ENCODE peak calls at places on chromosomes 7 and 10, in ten cellular contexts. One of them, this sample, is unnamed.

GRCh38 chr10:125212150-125212809 is 51.9 kb upstream of the CTBP2 start:
- DNase-seq in GM12878: no peak
- DNase-seq in endothelial cell of umbilical vein: no peak
- DNase-seq in T-helper 9 cell: no peak
- DNase-seq in uterus: no peak
- DNase-seq in SW480: no peak
- DNase-seq in GM10248: no peak
- DNase-seq in activated T-cell treated with anti-CD3 and anti-CD28 coated beads, Interleukin-2, amount 50 U/mL, for 72 hours: no peak
- DNase-seq in progenitor cell of endocrine pancreas: no peak
- DNase-seq in left ventricle myocardium inferior: no peak
- DNase-seq in this sample: no peak

GRCh38 chr10:21526952-21527633 is 1.6 kb upstream of the SKIDA1 start:
- DNase-seq in SW480: peak
- DNase-seq in endothelial cell of umbilical vein: peak
- DNase-seq in T-helper 9 cell: peak
- DNase-seq in left ventricle myocardium inferior: peak
- DNase-seq in GM12878: no peak
- DNase-seq in GM10248: peak
- DNase-seq in uterus: peak
- DNase-seq in activated T-cell treated with anti-CD3 and anti-CD28 coated beads, Interleukin-2, amount 50 U/mL, for 72 hours: peak
- DNase-seq in progenitor cell of endocrine pancreas: peak
- DNase-seq in this sample: peak

GRCh38 chr7:95493247-95493646 is 7.5 kb downstream of the ASB4 start:
- DNase-seq in progenitor cell of endocrine pancreas: no peak
- DNase-seq in GM12878: no peak
- DNase-seq in activated T-cell treated with anti-CD3 and anti-CD28 coated beads, Interleukin-2, amount 50 U/mL, for 72 hours: no peak
- DNase-seq in GM10248: no peak
- DNase-seq in uterus: no peak
- DNase-seq in left ventricle myocardium inferior: no peak
- DNase-seq in endothelial cell of umbilical vein: no peak
- DNase-seq in T-helper 9 cell: no peak
- DNase-seq in SW480: no peak
- DNase-seq in this sample: no peak

GRCh38 chr10:95564291-95564690 is 3.1 kb upstream of the SORBS1 start:
- DNase-seq in T-helper 9 cell: no peak
- DNase-seq in endothelial cell of umbilical vein: no peak
- DNase-seq in uterus: no peak
- DNase-seq in progenitor cell of endocrine pancreas: no peak
- DNase-seq in left ventricle myocardium inferior: no peak
- DNase-seq in GM12878: no peak
- DNase-seq in GM10248: no peak
- DNase-seq in SW480: no peak
- DNase-seq in activated T-cell treated with anti-CD3 and anti-CD28 coated beads, Interleukin-2, amount 50 U/mL, for 72 hours: no peak
- DNase-seq in this sample: no peak

GRCh38 chr10:61795147-61795546 is 106.4 kb upstream of the ARID5B start:
- DNase-seq in endothelial cell of umbilical vein: no peak
- DNase-seq in progenitor cell of endocrine pancreas: no peak
- DNase-seq in T-helper 9 cell: no peak
- DNase-seq in GM10248: no peak
- DNase-seq in left ventricle myocardium inferior: no peak
- DNase-seq in activated T-cell treated with anti-CD3 and anti-CD28 coated beads, Interleukin-2, amount 50 U/mL, for 72 hours: no peak
- DNase-seq in uterus: no peak
- DNase-seq in GM12878: no peak
- DNase-seq in SW480: no peak
- DNase-seq in this sample: no peak

GRCh38 chr7:8205572-8205971 is 56.4 kb downstream of the ICA1 start:
- DNase-seq in GM10248: no peak
- DNase-seq in endothelial cell of umbilical vein: no peak
- DNase-seq in SW480: no peak
- DNase-seq in T-helper 9 cell: no peak
- DNase-seq in left ventricle myocardium inferior: no peak
- DNase-seq in activated T-cell treated with anti-CD3 and anti-CD28 coated beads, Interleukin-2, amount 50 U/mL, for 72 hours: no peak
- DNase-seq in GM12878: no peak
- DNase-seq in uterus: no peak
- DNase-seq in progenitor cell of endocrine pancreas: no peak
- DNase-seq in this sample: no peak

GRCh38 chr7:25391295-25391861 is 163.1 kb upstream of the NPVF start:
- DNase-seq in left ventricle myocardium inferior: no peak
- DNase-seq in GM10248: no peak
- DNase-seq in endothelial cell of umbilical vein: peak
- DNase-seq in GM12878: no peak
- DNase-seq in progenitor cell of endocrine pancreas: no peak
- DNase-seq in T-helper 9 cell: no peak
- DNase-seq in SW480: peak
- DNase-seq in uterus: no peak
- DNase-seq in activated T-cell treated with anti-CD3 and anti-CD28 coated beads, Interleukin-2, amount 50 U/mL, for 72 hours: no peak
- DNase-seq in this sample: no peak

GRCh38 chr7:33946094-33946699 is 40.9 kb downstream of the BMPER start:
- DNase-seq in progenitor cell of endocrine pancreas: no peak
- DNase-seq in T-helper 9 cell: no peak
- DNase-seq in activated T-cell treated with anti-CD3 and anti-CD28 coated beads, Interleukin-2, amount 50 U/mL, for 72 hours: no peak
- DNase-seq in GM12878: no peak
- DNase-seq in left ventricle myocardium inferior: no peak
- DNase-seq in endothelial cell of umbilical vein: no peak
- DNase-seq in uterus: no peak
- DNase-seq in GM10248: no peak
- DNase-seq in SW480: no peak
- DNase-seq in this sample: no peak

GRCh38 chr7:105906690-105907089 is 30.3 kb upstream of the ATXN7L1 start:
- DNase-seq in SW480: no peak
- DNase-seq in endothelial cell of umbilical vein: no peak
- DNase-seq in activated T-cell treated with anti-CD3 and anti-CD28 coated beads, Interleukin-2, amount 50 U/mL, for 72 hours: no peak
- DNase-seq in left ventricle myocardium inferior: peak
- DNase-seq in GM12878: no peak
- DNase-seq in GM10248: no peak
- DNase-seq in T-helper 9 cell: no peak
- DNase-seq in uterus: peak
- DNase-seq in progenitor cell of endocrine pancreas: no peak
- DNase-seq in this sample: no peak

GRCh38 chr7:116495737-116496136 is 3.8 kb upstream of the CAV2 start:
- DNase-seq in endothelial cell of umbilical vein: no peak
- DNase-seq in SW480: no peak
- DNase-seq in progenitor cell of endocrine pancreas: no peak
- DNase-seq in uterus: no peak
- DNase-seq in left ventricle myocardium inferior: no peak
- DNase-seq in GM12878: no peak
- DNase-seq in GM10248: no peak
- DNase-seq in T-helper 9 cell: no peak
- DNase-seq in activated T-cell treated with anti-CD3 and anti-CD28 coated beads, Interleukin-2, amount 50 U/mL, for 72 hours: no peak
- DNase-seq in this sample: no peak

GRCh38 chr7:90764848-90765570 is 168.9 kb downstream of the CDK14 start:
- DNase-seq in GM12878: no peak
- DNase-seq in T-helper 9 cell: no peak
- DNase-seq in endothelial cell of umbilical vein: no peak
- DNase-seq in uterus: no peak
- DNase-seq in activated T-cell treated with anti-CD3 and anti-CD28 coated beads, Interleukin-2, amount 50 U/mL, for 72 hours: no peak
- DNase-seq in left ventricle myocardium inferior: no peak
- DNase-seq in GM10248: no peak
- DNase-seq in SW480: no peak
- DNase-seq in progenitor cell of endocrine pancreas: no peak
- DNase-seq in this sample: no peak

GRCh38 chr10:132066812-132067211 is 1.1 kb downstream of the JAKMIP3 start:
- DNase-seq in activated T-cell treated with anti-CD3 and anti-CD28 coated beads, Interleukin-2, amount 50 U/mL, for 72 hours: no peak
- DNase-seq in GM12878: no peak
- DNase-seq in GM10248: no peak
- DNase-seq in progenitor cell of endocrine pancreas: no peak
- DNase-seq in SW480: no peak
- DNase-seq in endothelial cell of umbilical vein: no peak
- DNase-seq in left ventricle myocardium inferior: no peak
- DNase-seq in uterus: no peak
- DNase-seq in T-helper 9 cell: no peak
- DNase-seq in this sample: no peak

GRCh38 chr7:116353614-116354013 is 143.3 kb downstream of the TES start:
- DNase-seq in GM10248: no peak
- DNase-seq in activated T-cell treated with anti-CD3 and anti-CD28 coated beads, Interleukin-2, amount 50 U/mL, for 72 hours: no peak
- DNase-seq in T-helper 9 cell: no peak
- DNase-seq in left ventricle myocardium inferior: peak
- DNase-seq in uterus: peak
- DNase-seq in GM12878: no peak
- DNase-seq in SW480: no peak
- DNase-seq in progenitor cell of endocrine pancreas: no peak
- DNase-seq in endothelial cell of umbilical vein: no peak
- DNase-seq in this sample: peak

GRCh38 chr10:100889546-100889945 is 23.2 kb upstream of the SLF2 start:
- DNase-seq in endothelial cell of umbilical vein: no peak
- DNase-seq in uterus: no peak
- DNase-seq in activated T-cell treated with anti-CD3 and anti-CD28 coated beads, Interleukin-2, amount 50 U/mL, for 72 hours: no peak
- DNase-seq in left ventricle myocardium inferior: no peak
- DNase-seq in GM12878: no peak
- DNase-seq in GM10248: no peak
- DNase-seq in SW480: no peak
- DNase-seq in T-helper 9 cell: no peak
- DNase-seq in progenitor cell of endocrine pancreas: no peak
- DNase-seq in this sample: no peak

GRCh38 chr10:29915116-29915785 is 144.1 kb downstream of the JCAD start:
- DNase-seq in progenitor cell of endocrine pancreas: no peak
- DNase-seq in left ventricle myocardium inferior: no peak
- DNase-seq in uterus: no peak
- DNase-seq in GM12878: no peak
- DNase-seq in GM10248: no peak
- DNase-seq in SW480: no peak
- DNase-seq in activated T-cell treated with anti-CD3 and anti-CD28 coated beads, Interleukin-2, amount 50 U/mL, for 72 hours: no peak
- DNase-seq in T-helper 9 cell: no peak
- DNase-seq in endothelial cell of umbilical vein: no peak
- DNase-seq in this sample: no peak

GRCh38 chr7:30616318-30616717 is 21.6 kb downstream of the GARS1 start:
- DNase-seq in SW480: no peak
- DNase-seq in uterus: no peak
- DNase-seq in GM12878: no peak
- DNase-seq in endothelial cell of umbilical vein: no peak
- DNase-seq in left ventricle myocardium inferior: no peak
- DNase-seq in activated T-cell treated with anti-CD3 and anti-CD28 coated beads, Interleukin-2, amount 50 U/mL, for 72 hours: no peak
- DNase-seq in T-helper 9 cell: no peak
- DNase-seq in progenitor cell of endocrine pancreas: no peak
- DNase-seq in GM10248: no peak
- DNase-seq in this sample: no peak

This sample was measured in lung microvascular endothelial cell.